ENCODE peak calls at places on chromosome 1, in eight cellular contexts. C is stomach, N is amniotic stem cell, L is NCI-H2029, A is M059J, K is mammary epithelial cell, V is AG04450, M is H4. P is an unnamed sample.

GRCh38 chr1:92310185-92310597 is 11.3 kb downstream of the RPAP2 start:
- DNase-seq in C (no peak), N (no peak), L (peak; percentile 37), A (peak; percentile 46), K (peak; percentile 16), V (no peak), M (no peak), P (no peak)

GRCh38 chr1:173970252-173970651 is 51.9 kb downstream of the RC3H1 start:
- DNase-seq in C (no peak), N (no peak), L (no peak), A (no peak), K (no peak), V (no peak), M (no peak), P (no peak)

GRCh38 chr1:43979528-43980254 is 681 bp downstream of the B4GALT2 start:
- DNase-seq in C (peak; percentile 39), N (no peak), L (no peak), A (peak; percentile 58), K (peak; percentile 53), V (no peak), M (peak; percentile 61), P (no peak)

GRCh38 chr1:40270152-40270834 is 12.3 kb downstream of the ZMPSTE24 start:
- DNase-seq in C (no peak), N (no peak), L (no peak), A (peak; percentile 70), K (peak; percentile 75), V (no peak), M (no peak), P (no peak)

GRCh38 chr1:32032287-32032639 is 18.6 kb downstream of the KHDRBS1 start:
- DNase-seq in C (no peak), N (no peak), L (no peak), A (no peak), K (no peak), V (no peak), M (no peak), P (no peak)

GRCh38 chr1:91527781-91528180 is 27.1 kb downstream of the CDC7 start:
- DNase-seq in C (no peak), N (no peak), L (no peak), A (no peak), K (no peak), V (no peak), M (no peak), P (no peak)

GRCh38 chr1:2840036-2840809 is 38.7 kb upstream of the TTC34 start:
- DNase-seq in C (no peak), N (no peak), L (no peak), A (no peak), K (no peak), V (no peak), M (no peak), P (no peak)

GRCh38 chr1:231603598-231604275 is 22.9 kb upstream of the DISC1 start:
- DNase-seq in C (peak; percentile 29), N (no peak), L (peak; percentile 49), A (peak; percentile 70), K (peak; percentile 33), V (no peak), M (peak; percentile 34), P (no peak)

GRCh38 chr1:14605945-14606344 is 7.5 kb downstream of the KAZN start:
- DNase-seq in C (no peak), N (no peak), L (no peak), A (peak; percentile 52), K (no peak), V (no peak), M (no peak), P (no peak)

GRCh38 chr1:28800324-28800723 is 11.6 kb upstream of the OPRD1 start:
- DNase-seq in C (no peak), N (no peak), L (no peak), A (no peak), K (no peak), V (no peak), M (no peak), P (no peak)

GRCh38 chr1:116847688-116848531 is 61.8 kb upstream of the PTGFRN start:
- DNase-seq in C (no peak), N (peak; percentile 26), L (no peak), A (peak; percentile 72), K (no peak), V (no peak), M (peak; percentile 32), P (no peak)

GRCh38 chr1:238913210-238913609 is 473.2 kb upstream of the CHRM3 start:
- DNase-seq in C (no peak), N (no peak), L (no peak), A (no peak), K (no peak), V (no peak), M (no peak), P (no peak)

P was measured in kidney epithelial cell.